ENCODE peak calls at places on chromosomes 1 and 21, in eight cellular contexts. R is CD4-positive, alpha-beta T cell; Q is WTC11; T is AG04450; V is D721Med; Y is sigmoid colon; Z is Panc1; D is body of pancreas. U is an unnamed sample.

GRCh38 chr1:159828916-159829634 is 2.4 kb downstream of the SLAMF8 start:
- DNase-seq in T (no peak), V (no peak), Y (no peak), D (peak), Q (peak), R (no peak), Z (no peak), U (peak)

GRCh38 chr1:217014066-217014465 is 290.8 kb upstream of the ESRRG start:
- DNase-seq in T (no peak), V (no peak), Y (no peak), R (no peak), D (no peak), Z (no peak), Q (no peak), U (no peak)

GRCh38 chr1:15919316-15919715 is 56.6 kb downstream of the ZBTB17 start:
- DNase-seq in D (no peak), Q (no peak), Z (no peak), Y (no peak), T (peak), V (no peak), R (peak), U (peak)

GRCh38 chr1:84174051-84174556 is 30.0 kb downstream of the PRKACB start:
- DNase-seq in Y (no peak), Z (peak), R (no peak), T (no peak), D (no peak), V (no peak), Q (no peak), U (no peak)

GRCh38 chr1:186829679-186830587 is 1.2 kb downstream of the PLA2G4A start:
- DNase-seq in Y (no peak), V (no peak), Q (no peak), Z (no peak), D (no peak), T (no peak), R (no peak), U (peak)

GRCh38 chr1:114081145-114082046 is 72.3 kb downstream of the SYT6 start:
- DNase-seq in D (no peak), T (no peak), Q (no peak), R (no peak), V (no peak), Y (no peak), Z (no peak), U (no peak)

GRCh38 chr1:59900640-59901039 is 25.9 kb downstream of the CYP2J2 start:
- DNase-seq in T (no peak), Q (peak), Z (no peak), D (no peak), R (no peak), Y (no peak), V (no peak), U (no peak)

GRCh38 chr1:90850181-90850924 is 133.3 kb upstream of the BARHL2 start:
- DNase-seq in Q (peak), Y (no peak), D (peak), T (no peak), R (no peak), V (no peak), Z (no peak), U (no peak)

GRCh38 chr1:186760426-186760825 is 68.3 kb upstream of the PLA2G4A start:
- DNase-seq in V (no peak), R (no peak), T (no peak), Q (no peak), Y (no peak), Z (no peak), D (no peak), U (no peak)

GRCh38 chr1:64956733-64957441 is 9.5 kb downstream of the JAK1 start:
- DNase-seq in T (no peak), D (no peak), Q (no peak), Z (no peak), Y (no peak), R (no peak), V (no peak), U (peak)

GRCh38 chr1:213724640-213725536 is 262.9 kb upstream of the PROX1 start:
- DNase-seq in Q (no peak), D (peak), V (no peak), R (no peak), Z (no peak), T (no peak), Y (peak), U (no peak)

GRCh38 chr1:201359031-201359872 is 18.2 kb downstream of the TNNT2 start:
- DNase-seq in V (no peak), Z (no peak), R (no peak), T (no peak), D (no peak), Y (no peak), Q (no peak), U (no peak)

GRCh38 chr1:166700696-166701095 is 138.6 kb upstream of the POGK start:
- DNase-seq in R (no peak), V (no peak), D (no peak), T (no peak), Y (no peak), Z (no peak), Q (no peak), U (no peak)

GRCh38 chr1:215146252-215146975 is 63.9 kb downstream of the KCNK2 start:
- DNase-seq in D (peak), T (no peak), Z (no peak), Y (no peak), R (no peak), V (no peak), Q (peak), U (peak)

GRCh38 chr1:116453481-116453880 is 80.4 kb downstream of the ATP1A1 start:
- DNase-seq in D (no peak), R (no peak), V (no peak), Z (no peak), Y (no peak), Q (no peak), T (no peak), U (no peak)

GRCh38 chr1:74712863-74713262 is 20.0 kb downstream of the CRYZ start:
- DNase-seq in Y (no peak), D (no peak), V (no peak), Q (no peak), R (no peak), Z (no peak), T (no peak), U (no peak)

GRCh38 chr1:32780628-32781267 is 36.4 kb downstream of the YARS1 start:
- DNase-seq in R (no peak), V (no peak), Y (no peak), D (no peak), T (no peak), Z (no peak), Q (no peak), U (no peak)

DNA sequence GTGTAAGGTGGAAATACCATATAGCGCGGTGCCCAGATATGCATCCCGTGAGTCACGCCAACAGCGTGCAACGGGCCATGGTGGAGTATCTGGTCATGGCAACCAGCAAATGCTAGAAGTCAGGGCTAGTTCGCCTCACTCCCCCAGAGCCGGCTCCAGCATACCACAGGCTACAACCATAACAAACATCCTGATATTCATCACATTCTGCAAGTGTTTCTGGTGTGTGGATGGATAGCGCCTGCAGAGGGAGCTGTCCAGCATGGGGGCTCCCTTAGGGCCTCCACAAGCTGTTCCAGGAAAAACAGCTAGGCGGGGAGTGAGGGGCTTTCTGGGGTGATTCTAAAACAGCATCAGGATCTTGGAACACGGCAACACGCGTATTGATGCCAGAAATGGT is 6.8 kb downstream of the C1orf198 start:
- DNase-seq in V (no peak), R (no peak), Y (no peak), Z (no peak), Q (peak), T (no peak), D (no peak), U (no peak)
- TF ChIP-seq CTCF in V (no peak), R (no peak), Y (no peak), Z (no peak), Q (peak), T (peak), D (no peak), U (no peak)

GRCh38 chr21:18370292-18370691 is 33.3 kb downstream of the TMPRSS15 start:
- DNase-seq in Y (no peak), Q (no peak), D (no peak), Z (no peak), V (no peak), T (no peak), R (no peak), U (no peak)
- TF ChIP-seq CTCF in Y (no peak), Q (no peak), D (no peak), Z (no peak), V (no peak), T (no peak), R (no peak), U (no peak)

DNA sequence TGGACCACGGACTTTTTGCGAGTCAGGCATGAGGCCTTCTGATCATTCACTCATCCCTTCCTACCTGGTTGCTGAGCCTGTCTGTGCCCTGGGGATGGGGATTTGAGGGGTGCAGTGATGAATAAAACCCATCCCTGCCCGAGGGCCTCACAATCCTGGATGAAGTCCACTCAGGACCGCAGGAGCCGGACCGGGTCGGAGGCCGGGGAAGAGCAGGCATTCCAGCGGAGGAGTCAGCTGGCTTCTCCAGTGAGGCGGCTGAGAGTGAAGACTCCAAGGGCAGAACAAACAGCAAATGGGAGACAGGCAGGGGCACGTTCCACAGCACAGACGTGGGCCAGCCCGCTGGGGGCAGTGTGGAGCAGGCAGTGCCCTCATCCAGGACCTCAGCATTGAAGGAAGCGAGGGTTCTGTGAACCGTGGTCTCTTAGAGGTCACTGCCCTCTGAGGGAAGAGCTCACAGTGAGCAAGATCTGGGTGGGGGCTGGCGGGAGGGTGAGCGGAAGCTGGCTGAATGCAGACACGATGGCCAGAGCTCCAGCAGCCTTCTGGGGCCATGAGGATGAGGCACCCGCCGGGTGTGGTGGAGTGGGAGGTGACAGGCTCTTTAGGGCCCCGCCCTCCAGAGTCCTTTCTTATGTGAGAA is 10.9 kb upstream of the LRRC3 start:
- DNase-seq in Z (no peak), Y (peak), Q (peak), V (no peak), R (no peak), D (no peak), T (no peak), U (no peak)
- TF ChIP-seq CTCF in Z (peak), Y (no peak), Q (peak), V (peak), R (no peak), D (no peak), T (no peak), U (no peak)

DNA sequence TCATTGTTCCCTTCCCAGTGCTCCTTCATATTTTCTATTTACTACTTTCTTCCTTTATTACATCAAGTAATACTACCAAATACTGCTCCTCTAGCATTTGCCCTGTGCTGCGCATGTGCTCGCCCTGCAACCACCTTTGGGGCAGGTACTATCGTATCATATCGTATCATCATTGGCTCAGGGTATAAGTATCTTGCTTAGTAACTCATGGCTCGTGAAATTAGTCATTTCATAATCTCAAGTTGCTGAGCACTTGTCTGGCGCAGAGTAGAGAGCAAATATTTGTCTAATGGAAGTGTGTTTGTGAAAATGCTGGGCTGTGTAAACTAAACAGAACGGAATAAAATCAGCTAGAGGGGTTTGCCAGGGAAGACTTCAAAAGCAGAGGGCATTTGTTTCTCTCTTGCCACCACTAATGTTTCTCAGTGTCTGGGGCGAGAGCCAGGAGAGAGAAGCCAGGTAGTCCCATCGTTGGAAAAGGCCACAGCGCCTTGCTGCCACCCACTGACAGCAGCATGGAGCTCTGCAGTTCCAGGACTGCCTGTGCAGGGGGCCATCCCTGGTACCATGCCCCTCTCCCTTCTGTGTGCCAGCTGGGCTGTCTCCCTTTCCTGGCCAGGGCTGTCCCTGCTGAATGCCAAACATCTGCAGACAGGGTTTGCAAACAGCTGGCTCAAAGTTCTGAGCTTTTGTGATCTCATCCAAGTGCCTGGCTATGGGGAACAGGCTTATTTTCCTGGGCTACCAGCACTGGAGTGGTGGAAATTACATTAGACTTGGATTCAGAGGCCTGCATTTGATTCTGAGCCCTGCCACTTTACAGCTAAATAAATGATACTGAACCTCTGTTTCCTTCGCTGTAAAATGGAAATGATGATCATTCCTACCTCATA is 19.9 kb upstream of the CPT2 start:
- DNase-seq in Z (no peak), V (no peak), R (no peak), D (peak), Q (no peak), T (no peak), Y (peak), U (no peak)
- TF ChIP-seq CTCF in Z (peak), V (peak), R (no peak), D (peak), Q (no peak), T (peak), Y (no peak), U (no peak)

U was measured in GM13977.